ENCODE peak calls at places on chromosome 2, in seven cellular contexts. O is IMR-90, D is A549, P is K562, K is SK-N-SH, S is GM12878, A is H1. J is an unnamed sample.

GRCh38 chr2:6139142-6139541 is 447.0 kb downstream of the SOX11 start:
- DNase-seq in O (no peak), D (peak; percentile 16), P (no peak), K (no peak), S (no peak), A (no peak), J (no peak)

GRCh38 chr2:70733428-70734185 is 34.4 kb downstream of the ADD2 start:
- DNase-seq in O (no peak), D (no peak), P (no peak), K (peak; percentile 42), S (no peak), A (no peak), J (no peak)

GRCh38 chr2:98445708-98446577 is 1.3 kb downstream of the INPP4A start:
- DNase-seq in O (no peak), D (no peak), P (peak; percentile 38), K (peak; percentile 42), S (no peak), A (no peak), J (no peak)

GRCh38 chr2:9087151-9087681 is 83.7 kb upstream of the MBOAT2 start:
- DNase-seq in O (peak; percentile 36), D (no peak), P (no peak), K (no peak), S (no peak), A (no peak), J (no peak)

GRCh38 chr2:233353769-233354499 is at the start of gene DGKD:
- DNase-seq in O (no peak), D (peak; percentile 46), P (peak; percentile 90), K (peak; percentile 99), S (no peak), A (no peak), J (peak; percentile 79)

GRCh38 chr2:149819356-149819957 is 231.9 kb upstream of the MMADHC start:
- DNase-seq in O (no peak), D (no peak), P (no peak), K (no peak), S (no peak), A (no peak), J (no peak)

GRCh38 chr2:42784204-42784880 is 8.0 kb downstream of the HAAO start:
- DNase-seq in O (no peak), D (no peak), P (no peak), K (peak; percentile 30), S (no peak), A (no peak), J (no peak)

GRCh38 chr2:225122007-225122406 is 79.7 kb upstream of the DOCK10 start:
- DNase-seq in O (no peak), D (no peak), P (no peak), K (no peak), S (no peak), A (no peak), J (no peak)

GRCh38 chr2:239181601-239182471 is 219.0 kb downstream of the HDAC4 start:
- DNase-seq in O (no peak), D (no peak), P (no peak), K (no peak), S (no peak), A (no peak), J (peak; percentile 71)

GRCh38 chr2:10301946-10302478 is 692 bp upstream of the HPCAL1 start:
- DNase-seq in O (no peak), D (no peak), P (peak; percentile 52), K (no peak), S (no peak), A (no peak), J (peak; percentile 71)

GRCh38 chr2:176096986-176097819 is 2.4 kb upstream of the HOXD12 start:
- DNase-seq in O (peak; percentile 48), D (peak; percentile 84), P (peak; percentile 86), K (peak; percentile 92), S (no peak), A (peak; percentile 86), J (peak; percentile 64)

GRCh38 chr2:30979822-30980245 is 158.4 kb downstream of the GALNT14 start:
- DNase-seq in O (peak; percentile 13), D (peak; percentile 68), P (no peak), K (peak; percentile 55), S (no peak), A (no peak), J (no peak)

GRCh38 chr2:215530191-215530968 is 94.5 kb upstream of the FN1 start:
- DNase-seq in O (peak; percentile 73), D (no peak), P (no peak), K (no peak), S (no peak), A (no peak), J (no peak)

GRCh38 chr2:152743004-152743403 is 24.6 kb downstream of the ARL6IP6 start:
- DNase-seq in O (no peak), D (peak; percentile 34), P (peak; percentile 33), K (peak; percentile 16), S (no peak), A (no peak), J (peak; percentile 46)

GRCh38 chr2:100513650-100514049 is 43.4 kb downstream of the NMS start:
- DNase-seq in O (no peak), D (no peak), P (peak; percentile 18), K (no peak), S (no peak), A (no peak), J (no peak)

GRCh38 chr2:30106543-30106942 is 40.3 kb upstream of the YPEL5 start:
- DNase-seq in O (peak; percentile 47), D (peak; percentile 13), P (no peak), K (no peak), S (no peak), A (no peak), J (peak; percentile 47)

GRCh38 chr2:45404807-45405297 is 206.2 kb downstream of the SRBD1 start:
- DNase-seq in O (no peak), D (no peak), P (no peak), K (no peak), S (no peak), A (no peak), J (no peak)

GRCh38 chr2:241540766-241541561 is 17.6 kb upstream of the BOK start:
- DNase-seq in O (no peak), D (peak; percentile 80), P (peak; percentile 99), K (peak; percentile 90), S (no peak), A (peak; percentile 81), J (no peak)

GRCh38 chr2:241539616-241540374 is 18.8 kb upstream of the BOK start:
- DNase-seq in O (no peak), D (no peak), P (no peak), K (no peak), S (no peak), A (no peak), J (no peak)

GRCh38 chr2:241540391-241540765 is 18.2 kb upstream of the BOK start:
- DNase-seq in O (no peak), D (no peak), P (no peak), K (no peak), S (no peak), A (no peak), J (no peak)

GRCh38 chr2:241541564-241542277 is 16.8 kb upstream of the BOK start:
- DNase-seq in O (no peak), D (no peak), P (no peak), K (peak; percentile 71), S (no peak), A (no peak), J (no peak)

GRCh38 chr2:241542278-241542605 is 16.3 kb upstream of the BOK start:
- DNase-seq in O (no peak), D (no peak), P (no peak), K (peak; percentile 65), S (no peak), A (no peak), J (no peak)
- TF ChIP-seq RFX5 in O (no peak), D (no peak), P (no peak), K (no peak), S (no peak), A (no peak), J (no peak)

DNA sequence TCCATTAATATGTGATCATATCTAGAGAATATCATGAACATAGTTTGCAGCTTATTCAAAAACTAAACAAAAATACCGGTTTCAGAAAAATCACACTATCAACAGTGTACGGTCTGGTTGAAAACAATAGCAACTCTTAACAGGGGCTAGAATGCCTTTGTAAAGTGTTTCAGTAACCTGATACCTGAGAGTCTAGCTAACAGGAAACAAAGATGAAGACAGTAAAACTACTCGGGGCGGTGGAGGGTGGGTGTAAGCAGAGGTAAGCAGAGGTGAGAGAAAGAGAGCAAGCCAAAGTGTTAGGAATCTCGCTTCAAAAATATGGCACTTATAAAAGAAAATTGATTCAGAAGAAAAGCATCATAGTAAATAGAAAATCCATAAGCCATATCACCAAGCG is 109.0 kb upstream of the RGPD4 start:
- DNase-seq in O (no peak), D (no peak), P (no peak), K (no peak), S (no peak), A (no peak), J (no peak)
- TF ChIP-seq RFX5 in O (no peak), D (no peak), P (no peak), K (no peak), S (no peak), A (no peak), J (no peak)

GRCh38 chr2:231207734-231208133 is 9.3 kb downstream of the ARMC9 start:
- DNase-seq in O (no peak), D (no peak), P (no peak), K (no peak), S (no peak), A (no peak), J (no peak)

GRCh38 chr2:231218356-231218755 is 19.9 kb downstream of the ARMC9 start:
- DNase-seq in O (no peak), D (no peak), P (no peak), K (no peak), S (no peak), A (no peak), J (no peak)

GRCh38 chr2:231213931-231214642 is 15.7 kb downstream of the ARMC9 start:
- DNase-seq in O (no peak), D (no peak), P (no peak), K (no peak), S (no peak), A (no peak), J (peak; percentile 63)

GRCh38 chr2:231211461-231211860 is 13.0 kb downstream of the ARMC9 start:
- DNase-seq in O (no peak), D (no peak), P (no peak), K (no peak), S (no peak), A (no peak), J (no peak)

DNA sequence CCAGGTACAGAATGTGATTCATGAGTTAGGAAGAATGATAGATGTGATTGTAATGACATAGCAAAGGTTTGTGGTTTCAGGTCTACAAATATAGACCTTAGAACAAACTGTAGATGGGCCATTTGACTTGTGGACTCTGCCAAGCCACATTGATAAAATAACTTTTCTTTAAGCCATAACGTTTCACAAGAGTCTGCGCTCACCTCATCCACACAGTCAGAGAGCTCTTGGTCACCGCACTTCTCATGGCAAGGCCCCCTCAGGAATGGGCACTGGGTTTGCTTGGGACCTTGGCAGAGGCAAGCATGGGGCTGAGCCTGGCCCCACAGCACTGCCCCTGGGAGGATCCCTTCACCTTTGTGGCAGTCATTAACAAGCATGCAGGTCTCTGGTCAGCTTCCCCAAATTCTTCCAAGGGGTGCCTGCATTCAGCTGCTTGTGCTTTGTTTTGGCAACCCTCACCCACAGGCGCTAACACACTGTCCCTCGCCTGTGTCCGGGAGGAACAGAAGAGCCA is 14.0 kb downstream of the ARMC9 start:
- DNase-seq in O (peak; percentile 38), D (no peak), P (no peak), K (no peak), S (no peak), A (no peak), J (no peak)
- TF ChIP-seq RFX5 in O (no peak), D (no peak), P (no peak), K (no peak), S (no peak), A (no peak), J (no peak)

GRCh38 chr2:234792566-234792965 is 159.3 kb upstream of the SH3BP4 start:
- DNase-seq in O (no peak), D (no peak), P (no peak), K (no peak), S (no peak), A (no peak), J (no peak)
- TF ChIP-seq RFX5 in O (no peak), D (no peak), P (no peak), K (no peak), S (no peak), A (no peak), J (no peak)

J was measured in HepG2.